ENCODE peak calls at places on chromosome 19, in five cellular contexts. S is H1, D is GM12878, B is HEK293T, F is HepG2. N is an unnamed sample.

GRCh38 chr19:55546822-55547614 is 1.7 kb upstream of the SBK3 start:
- DNase-seq in D (no peak), B (peak), S (no peak), F (peak), N (no peak)

GRCh38 chr19:294819-295686 is 3.9 kb upstream of the PLPP2 start:
- DNase-seq in D (no peak), S (no peak), F (no peak), B (peak), N (no peak)

GRCh38 chr19:11324079-11324661 is 15.3 kb downstream of the RAB3D start:
- DNase-seq in D (peak), S (no peak), F (peak), B (peak), N (no peak)

GRCh38 chr19:33350538-33351309 is 22.8 kb upstream of the CEBPG start:
- DNase-seq in S (no peak), B (no peak), F (no peak), D (no peak), N (no peak)

GRCh38 chr19:52691737-52692136 is 43.1 kb downstream of the ZNF611 start:
- DNase-seq in F (no peak), D (peak), B (no peak), S (no peak), N (no peak)

GRCh38 chr19:40776966-40777794 is 867 bp upstream of the RAB4B start:
- DNase-seq in D (peak), F (peak), B (peak), S (peak), N (peak)

GRCh38 chr19:1811942-1812425 is at the start of gene ATP8B3:
- DNase-seq in D (no peak), B (no peak), F (no peak), S (no peak), N (no peak)

GRCh38 chr19:45451181-45451849 is 16.5 kb upstream of the FOSB start:
- DNase-seq in S (no peak), F (no peak), D (no peak), B (no peak), N (no peak)

GRCh38 chr19:50238043-50238442 is 34.6 kb downstream of the MYH14 start:
- DNase-seq in D (no peak), B (no peak), S (no peak), F (no peak), N (no peak)

GRCh38 chr19:48644839-48645651 is 942 bp downstream of the CA11 start:
- DNase-seq in S (no peak), D (no peak), F (peak), B (peak), N (no peak)

GRCh38 chr19:45906221-45906620 is 3.8 kb upstream of the MYPOP start:
- DNase-seq in B (no peak), S (no peak), D (no peak), F (no peak), N (no peak)

GRCh38 chr19:4962085-4962619 is 6.8 kb upstream of the KDM4B start:
- DNase-seq in B (no peak), F (no peak), D (no peak), S (no peak), N (no peak)

GRCh38 chr19:8363803-8364771 is at the start of gene ANGPTL4:
- DNase-seq in F (no peak), B (no peak), D (no peak), S (no peak), N (no peak)

GRCh38 chr19:11452814-11453335 is 17.4 kb downstream of the PRKCSH start:
- DNase-seq in D (no peak), S (no peak), B (no peak), F (no peak), N (no peak)

GRCh38 chr19:19425170-19425875 is 19.8 kb downstream of the GATAD2A start:
- DNase-seq in S (no peak), F (no peak), D (no peak), B (no peak), N (no peak)

GRCh38 chr19:28737021-28737525 is 475.9 kb downstream of the UQCRFS1 start:
- DNase-seq in F (peak), D (peak), B (no peak), S (no peak), N (no peak)

GRCh38 chr19:11089254-11090013 is at the start of gene LDLR:
- DNase-seq in D (peak), B (peak), S (peak), F (peak), N (peak)

GRCh38 chr19:4814625-4815425 is 16.7 kb downstream of the TICAM1 start:
- DNase-seq in D (no peak), S (no peak), B (no peak), F (no peak), N (no peak)

GRCh38 chr19:2634228-2634951 is 68.1 kb downstream of the GNG7 start:
- DNase-seq in D (no peak), F (no peak), B (no peak), S (no peak), N (no peak)

GRCh38 chr19:38068851-38069250 is 155.2 kb downstream of the DPF1 start:
- DNase-seq in F (no peak), D (no peak), B (no peak), S (no peak), N (no peak)

GRCh38 chr19:29983568-29983967 is 41.5 kb downstream of the URI1 start:
- DNase-seq in S (no peak), F (no peak), D (no peak), B (no peak), N (no peak)

GRCh38 chr19:1360818-1361461 is 22.8 kb upstream of the NDUFS7 start:
- DNase-seq in F (no peak), D (no peak), B (peak), S (no peak), N (no peak)

GRCh38 chr19:54691582-54692293 is 29.0 kb downstream of the LILRB4 start:
- DNase-seq in F (no peak), S (no peak), D (no peak), B (no peak), N (no peak)

GRCh38 chr19:15276620-15277019 is 44.4 kb upstream of the EPHX3 start:
- DNase-seq in S (no peak), F (no peak), D (no peak), B (no peak), N (no peak)

GRCh38 chr19:15113245-15114152 is 6.3 kb downstream of the SYDE1 start:
- DNase-seq in F (peak), S (no peak), B (no peak), D (no peak), N (no peak)

GRCh38 chr19:52896431-52897148 is 845 bp downstream of the ZNF320 start:
- DNase-seq in D (no peak), S (no peak), B (peak), F (no peak), N (no peak)

GRCh38 chr19:1269478-1270167 is 491 bp downstream of the CIRBP start:
- DNase-seq in D (no peak), S (no peak), F (peak), B (peak), N (no peak)

GRCh38 chr19:2511991-2512390 is 36.1 kb downstream of the GADD45B start:
- DNase-seq in F (no peak), S (no peak), B (no peak), D (no peak), N (no peak)

GRCh38 chr19:29483944-29484581 is 41.7 kb upstream of the VSTM2B start:
- DNase-seq in S (no peak), D (no peak), F (no peak), B (peak), N (no peak)

GRCh38 chr19:1266818-1267440 is 2.2 kb upstream of the CIRBP start:
- DNase-seq in B (peak), D (no peak), S (no peak), F (no peak), N (no peak)

GRCh38 chr19:1284979-1285736 is 515 bp upstream of the EFNA2 start:
- DNase-seq in D (no peak), S (no peak), B (no peak), F (no peak), N (no peak)

GRCh38 chr19:2360876-2361232 is 789 bp downstream of the TMPRSS9 start:
- DNase-seq in D (no peak), S (no peak), B (no peak), F (no peak), N (no peak)

GRCh38 chr19:29075149-29075548 is 137.8 kb downstream of the UQCRFS1 start:
- DNase-seq in F (no peak), S (no peak), D (no peak), B (no peak), N (no peak)

GRCh38 chr19:35005256-35005977 is 5.3 kb downstream of the GRAMD1A start:
- DNase-seq in F (peak), B (no peak), S (no peak), D (no peak), N (no peak)

GRCh38 chr19:55563261-55563690 is 17.4 kb downstream of the ZNF579 start:
- DNase-seq in F (no peak), S (no peak), B (no peak), D (no peak), N (no peak)

DNA sequence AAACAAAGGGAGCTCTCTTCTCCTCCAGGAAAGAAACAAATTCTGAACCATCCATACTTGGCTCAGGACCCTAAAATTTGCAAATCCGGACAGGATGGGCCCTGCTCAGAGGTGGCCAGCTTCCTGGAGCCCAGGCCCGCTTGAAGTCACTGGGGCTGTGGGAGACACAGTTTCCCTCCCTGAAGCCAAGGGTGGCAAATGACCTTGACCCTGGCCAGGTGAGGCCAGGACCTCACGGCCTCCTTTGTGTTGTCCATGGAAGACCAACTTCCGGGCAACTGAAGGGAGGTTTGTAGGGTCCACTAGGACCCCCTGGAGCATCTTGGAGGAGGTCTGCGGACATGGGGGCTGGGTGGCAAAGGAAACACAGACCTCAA is 5.5 kb downstream of the NANOS3 start:
- DNase-seq in B (no peak), S (no peak), F (no peak), D (no peak), N (no peak)
- TF ChIP-seq SUZ12 in B (no peak), S (no peak), F (no peak), D (no peak), N (no peak)

GRCh38 chr19:42989851-42990250 is 36.4 kb downstream of the PSG11 start:
- DNase-seq in F (no peak), D (no peak), S (no peak), B (no peak), N (no peak)

GRCh38 chr19:42985588-42985987 is 40.7 kb downstream of the PSG11 start:
- DNase-seq in F (no peak), D (no peak), B (no peak), S (no peak), N (no peak)
- TF ChIP-seq SUZ12 in F (no peak), D (no peak), B (no peak), S (no peak), N (no peak)

GRCh38 chr19:56822755-56823154 is 17.8 kb downstream of the PEG3 start:
- DNase-seq in B (no peak), S (no peak), F (no peak), D (no peak), N (no peak)

GRCh38 chr19:56821675-56822074 is 18.9 kb downstream of the PEG3 start:
- DNase-seq in S (no peak), B (no peak), D (no peak), F (no peak), N (no peak)

GRCh38 chr19:56823956-56824355 is 16.6 kb downstream of the PEG3 start:
- DNase-seq in F (no peak), S (no peak), D (no peak), B (no peak), N (no peak)

GRCh38 chr19:56821209-56821608 is 19.3 kb downstream of the PEG3 start:
- DNase-seq in B (no peak), D (no peak), F (no peak), S (no peak), N (no peak)

DNA sequence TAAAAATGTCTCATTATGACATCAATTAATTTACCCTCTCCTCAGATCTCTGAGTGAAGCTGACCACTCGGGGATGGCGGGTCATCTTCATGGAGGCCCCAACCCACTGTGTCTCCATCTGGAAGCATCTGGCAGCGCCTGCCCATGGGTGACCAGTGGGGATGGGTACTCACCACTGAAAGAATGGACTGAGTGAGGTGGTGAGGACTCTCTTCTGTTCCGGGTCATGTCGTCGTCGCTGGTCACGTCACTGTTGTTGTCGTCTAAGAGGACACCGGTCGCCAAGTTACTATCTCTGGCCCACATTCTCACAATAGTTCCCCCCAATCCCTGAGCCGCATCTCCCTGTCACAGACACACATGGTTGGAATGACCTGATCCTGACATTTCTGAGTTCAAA is 17.1 kb downstream of the PEG3 start:
- DNase-seq in F (no peak), S (no peak), B (no peak), D (no peak), N (no peak)
- TF ChIP-seq SUZ12 in F (no peak), S (no peak), B (no peak), D (no peak), N (no peak)

GRCh38 chr19:36060430-36060829 is 5.7 kb downstream of the WDR62 start:
- DNase-seq in B (peak), S (no peak), D (no peak), F (no peak), N (no peak)
- TF ChIP-seq SUZ12 in B (no peak), S (no peak), D (no peak), F (no peak), N (no peak)

GRCh38 chr19:32223106-32223505 is 122.3 kb upstream of the ZNF507 start:
- DNase-seq in B (no peak), F (no peak), D (no peak), S (no peak), N (no peak)

GRCh38 chr19:32222594-32222993 is 122.8 kb upstream of the ZNF507 start:
- DNase-seq in D (no peak), B (no peak), F (no peak), S (no peak), N (no peak)

GRCh38 chr19:32220951-32221350 is 124.5 kb upstream of the ZNF507 start:
- DNase-seq in B (no peak), F (no peak), S (no peak), D (no peak), N (no peak)

GRCh38 chr19:32224371-32225244 is 120.8 kb upstream of the ZNF507 start:
- DNase-seq in S (no peak), F (peak), D (no peak), B (peak), N (peak)

DNA sequence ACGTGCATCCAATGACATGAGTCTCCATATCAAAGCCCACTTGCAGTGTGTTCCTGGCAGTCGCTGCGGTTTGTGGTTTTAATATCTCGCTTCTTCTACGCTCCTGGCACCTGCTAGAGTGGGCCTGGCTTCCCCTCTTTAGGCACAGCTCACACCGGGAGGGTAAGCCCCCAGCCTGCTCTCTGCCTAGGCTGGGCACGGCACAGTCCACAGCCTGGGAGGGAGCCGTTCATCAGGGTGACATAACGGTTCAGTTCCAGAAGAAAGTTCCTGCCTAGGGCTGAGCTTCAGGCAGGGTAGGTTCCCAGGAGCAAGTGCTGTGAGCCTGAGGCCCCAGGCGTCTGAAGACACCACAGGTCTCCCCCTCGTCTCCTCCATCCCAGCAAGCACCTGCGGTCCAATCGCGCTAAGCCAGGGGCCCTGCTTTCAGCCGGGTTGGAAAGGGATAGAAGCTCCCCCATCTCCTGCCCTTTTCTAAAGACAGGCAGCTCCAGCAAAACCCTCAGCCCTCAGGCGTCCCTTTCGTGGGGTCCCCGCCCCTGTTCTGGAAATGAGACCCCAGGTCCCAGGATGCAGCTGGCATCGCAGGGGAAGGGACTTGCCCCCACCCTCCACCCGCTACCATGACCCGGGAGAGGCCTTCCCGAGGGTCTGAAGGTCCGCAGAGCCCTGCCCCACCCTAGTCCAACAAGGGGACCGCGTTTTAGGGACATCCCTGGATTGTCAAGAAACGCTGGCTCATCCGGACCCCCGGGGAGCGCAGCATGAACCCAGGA is 121.6 kb upstream of the ZNF507 start:
- DNase-seq in D (no peak), B (no peak), S (no peak), F (no peak), N (no peak)
- TF ChIP-seq SUZ12 in D (no peak), B (no peak), S (no peak), F (no peak), N (no peak)

DNA sequence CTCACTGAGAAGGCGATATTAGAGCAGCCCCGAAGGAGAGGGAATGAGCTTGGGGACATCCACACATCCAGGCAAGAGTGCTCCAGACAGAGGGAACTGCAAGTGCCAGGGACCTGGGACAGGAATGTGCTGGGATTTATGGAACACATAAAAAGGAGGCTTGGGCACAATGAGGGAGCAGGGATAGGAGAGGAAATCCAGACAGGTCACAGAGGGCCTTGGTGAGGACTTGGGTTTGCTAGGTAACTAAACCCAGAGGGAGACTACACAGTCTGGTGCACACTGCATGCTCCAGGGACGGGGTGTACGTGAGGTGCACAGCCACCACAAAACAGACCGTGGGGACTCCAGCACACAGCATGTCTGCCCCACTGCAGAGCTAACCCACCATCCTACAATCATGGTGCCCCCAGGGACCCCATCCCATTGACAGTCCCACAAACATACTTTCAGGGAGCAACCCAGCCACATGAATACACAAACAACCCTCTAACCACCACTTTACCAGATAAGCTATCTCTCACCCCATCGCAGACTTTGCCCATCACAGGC is 5.6 kb upstream of the ZFP36 start:
- DNase-seq in D (no peak), S (no peak), F (no peak), B (no peak), N (no peak)
- TF ChIP-seq SUZ12 in D (no peak), S (no peak), F (no peak), B (no peak), N (no peak)